ENCODE peak calls at places on chromosomes 1 and 21, in four cellular contexts. Y is A549, S is body of pancreas, Z is IMR-90. F is an unnamed sample.
A peak's percentile ranks its signal among the peaks of the same experiment; 100 is the strongest.

GRCh38 chr21:44011123-44011773 is 861 bp upstream of the TRAPPC10 start:
- DNase-seq in S (no peak), Y (no peak), Z (no peak), F (peak; percentile 23)

GRCh38 chr1:8858888-8859706 is 19.4 kb downstream of the ENO1 start:
- DNase-seq in S (peak; percentile 56), Y (no peak), Z (peak; percentile 67), F (no peak)

GRCh38 chr1:61403863-61404615 is 320.9 kb downstream of the TM2D1 start:
- DNase-seq in Z (no peak), Y (no peak), S (no peak), F (no peak)

GRCh38 chr1:30518186-30518585 is 205.2 kb downstream of the MATN1 start:
- DNase-seq in S (no peak), Z (no peak), Y (no peak), F (peak; percentile 5)

GRCh38 chr1:209158851-209159250 is 424.7 kb upstream of the CAMK1G start:
- DNase-seq in S (no peak), Z (no peak), Y (no peak), F (no peak)

GRCh38 chr1:4380564-4381168 is 273.7 kb upstream of the AJAP1 start:
- DNase-seq in Y (peak; percentile 69), S (no peak), Z (no peak), F (no peak)

GRCh38 chr1:1092149-1092855 is 18.2 kb upstream of the RNF223 start:
- DNase-seq in Z (no peak), Y (no peak), S (no peak), F (no peak)

GRCh38 chr1:227363825-227364224 is 45.5 kb upstream of the CDC42BPA start:
- DNase-seq in S (no peak), Y (no peak), Z (no peak), F (no peak)

GRCh38 chr1:214520544-214521165 is 30.7 kb downstream of the PTPN14 start:
- DNase-seq in S (no peak), Z (no peak), Y (no peak), F (no peak)

GRCh38 chr1:93616221-93616995 is 65.2 kb downstream of the BCAR3 start:
- DNase-seq in Y (peak; percentile 46), Z (no peak), S (no peak), F (no peak)

GRCh38 chr1:206788487-206789050 is 16.3 kb upstream of the IL10 start:
- DNase-seq in Y (no peak), Z (no peak), S (no peak), F (no peak)

GRCh38 chr1:244022301-244022700 is 28.8 kb upstream of the ZBTB18 start:
- DNase-seq in Z (peak; percentile 27), Y (no peak), S (no peak), F (no peak)

GRCh38 chr1:225466848-225467192 is 39.0 kb upstream of the LBR start:
- DNase-seq in S (no peak), Z (no peak), Y (no peak), F (no peak)

GRCh38 chr1:208278638-208279037 is 34.5 kb upstream of the PLXNA2 start:
- DNase-seq in Z (no peak), Y (no peak), S (no peak), F (no peak)

GRCh38 chr1:81801834-81802531 is 1.2 kb downstream of the ADGRL2 start:
- DNase-seq in Y (no peak), S (peak; percentile 33), Z (peak; percentile 40), F (peak; percentile 50)

GRCh38 chr1:223031690-223032601 is 111.1 kb downstream of the TLR5 start:
- DNase-seq in S (peak; percentile 24), Y (no peak), Z (no peak), F (peak; percentile 52)

GRCh38 chr1:42996384-42996991 is 37.8 kb upstream of the SLC2A1 start:
- DNase-seq in Y (no peak), S (no peak), Z (no peak), F (no peak)

GRCh38 chr1:4745560-4745959 is 91.2 kb downstream of the AJAP1 start:
- DNase-seq in Z (no peak), S (no peak), Y (no peak), F (no peak)

GRCh38 chr1:204377800-204378608 is 18.3 kb upstream of the PLEKHA6 start:
- DNase-seq in S (peak; percentile 52), Y (peak; percentile 64), Z (no peak), F (no peak)

GRCh38 chr1:212002536-212002935 is 32.8 kb downstream of the INTS7 start:
- DNase-seq in Y (no peak), S (no peak), Z (no peak), F (no peak)

GRCh38 chr21:15140321-15141019 is 75.7 kb upstream of the NRIP1 start:
- DNase-seq in Z (no peak), S (peak; percentile 92), Y (peak; percentile 18), F (no peak)

GRCh38 chr1:85137660-85138059 is 63.2 kb downstream of the SYDE2 start:
- DNase-seq in Y (peak; percentile 10), S (peak; percentile 95), Z (no peak), F (no peak)

GRCh38 chr21:44513389-44514217 is 26.4 kb downstream of the KRTAP10-1 start:
- DNase-seq in Y (no peak), Z (no peak), S (peak; percentile 30), F (no peak)

GRCh38 chr1:203520315-203520714 is 26.4 kb downstream of the OPTC start:
- DNase-seq in Z (peak; percentile 81), S (no peak), Y (no peak), F (no peak)

GRCh38 chr1:230682882-230683610 is 30.9 kb downstream of the AGT start:
- DNase-seq in Y (no peak), S (no peak), Z (peak; percentile 86), F (no peak)

GRCh38 chr1:44811234-44811633 is 2.9 kb downstream of the BTBD19 start:
- DNase-seq in Z (no peak), Y (no peak), S (peak; percentile 4), F (peak; percentile 23)

GRCh38 chr21:38807481-38807880 is 1.8 kb downstream of the ETS2 start:
- DNase-seq in S (no peak), Y (no peak), Z (no peak), F (no peak)

GRCh38 chr1:207027221-207027777 is 5.3 kb downstream of the C1orf116 start:
- DNase-seq in S (no peak), Y (peak; percentile 91), Z (peak; percentile 22), F (no peak)

GRCh38 chr1:79603862-79604261 is 597.3 kb upstream of the ADGRL4 start:
- DNase-seq in S (no peak), Z (peak; percentile 63), Y (no peak), F (no peak)

GRCh38 chr1:110211503-110212164 is 1.5 kb downstream of the KCNC4 start:
- DNase-seq in Y (no peak), S (no peak), Z (no peak), F (no peak)

GRCh38 chr1:170707959-170708666 is 44.2 kb downstream of the PRRX1 start:
- DNase-seq in Z (peak; percentile 99), S (no peak), Y (peak; percentile 34), F (no peak)

GRCh38 chr1:20102875-20103274 is 16.5 kb downstream of the PLA2G2D start:
- DNase-seq in Y (no peak), Z (peak; percentile 81), S (no peak), F (no peak)

GRCh38 chr1:74328851-74329250 is 93.7 kb downstream of the TNNI3K start:
- DNase-seq in Z (no peak), S (no peak), Y (no peak), F (no peak)

GRCh38 chr1:248821101-248821500 is 4.6 kb downstream of the SH3BP5L start:
- DNase-seq in S (no peak), Y (peak; percentile 43), Z (peak; percentile 87), F (no peak)

GRCh38 chr1:23473037-23473800 is 10.8 kb downstream of the ASAP3 start:
- DNase-seq in S (no peak), Y (no peak), Z (peak; percentile 51), F (no peak)
- H3K27ac ChIP-seq in S (peak overlapping the region; percentile 3), Y (no peak overlapping the region), Z (no peak overlapping the region), F (peak overlapping the region; percentile 32)

GRCh38 chr1:182625716-182626504 is 21.7 kb upstream of the RGS16 start:
- DNase-seq in S (no peak), Z (no peak), Y (no peak), F (no peak)
- TF ChIP-seq POLR2A in S (no peak), Z (no peak), Y (no peak), F (no peak)

GRCh38 chr1:235073331-235073967 is 55.2 kb downstream of the TOMM20 start:
- DNase-seq in S (peak; percentile 97), Y (peak; percentile 80), Z (no peak), F (no peak)
- H3K27ac ChIP-seq in S (peak overlapping the region; percentile 93), Y (peak overlapping the region; percentile 98), Z (peak overlapping the region; percentile 65), F (no peak overlapping the region)

DNA sequence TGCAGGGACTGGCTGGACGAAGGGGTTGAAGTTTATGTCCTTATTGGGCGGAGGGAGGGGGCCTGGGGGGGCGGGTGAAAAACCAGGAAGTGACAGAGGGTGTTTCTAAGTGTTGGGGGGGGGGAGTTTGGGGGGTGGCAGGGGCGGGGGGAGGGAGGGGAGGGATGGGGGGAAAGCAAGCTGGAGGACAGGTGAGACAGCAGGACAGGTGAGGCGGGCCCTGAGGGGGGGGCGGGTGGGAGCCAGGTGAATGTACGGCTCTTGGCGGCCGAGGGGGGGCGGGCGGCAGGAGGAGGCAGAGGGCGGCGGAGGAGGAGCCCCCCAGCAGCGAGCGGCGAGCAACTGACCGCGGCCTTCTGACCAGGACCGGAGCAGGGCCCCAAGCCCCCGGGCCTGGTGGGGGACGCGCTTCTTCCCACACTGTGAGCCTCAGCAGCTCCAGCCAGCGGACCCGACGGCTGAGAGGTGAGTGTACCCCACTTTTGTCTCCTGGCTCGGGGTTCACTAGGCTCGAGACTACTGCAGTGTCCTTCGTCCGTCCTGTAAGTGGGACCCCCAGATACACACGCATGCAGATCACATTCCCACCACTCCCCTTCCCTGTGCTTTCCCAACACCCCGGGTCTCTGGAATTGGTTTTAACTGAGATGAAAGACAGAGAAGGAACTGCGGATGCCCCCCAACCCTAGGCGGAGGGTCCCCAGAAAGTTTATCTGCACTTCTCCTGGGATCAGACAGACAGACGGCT is at the start of gene ZBTB7B:
- DNase-seq in S (peak; percentile 72), Z (no peak), Y (no peak), F (peak; percentile 72)
- TF ChIP-seq POLR2A in S (peak; percentile 53), Z (no peak), Y (no peak), F (peak; percentile 10)

DNA sequence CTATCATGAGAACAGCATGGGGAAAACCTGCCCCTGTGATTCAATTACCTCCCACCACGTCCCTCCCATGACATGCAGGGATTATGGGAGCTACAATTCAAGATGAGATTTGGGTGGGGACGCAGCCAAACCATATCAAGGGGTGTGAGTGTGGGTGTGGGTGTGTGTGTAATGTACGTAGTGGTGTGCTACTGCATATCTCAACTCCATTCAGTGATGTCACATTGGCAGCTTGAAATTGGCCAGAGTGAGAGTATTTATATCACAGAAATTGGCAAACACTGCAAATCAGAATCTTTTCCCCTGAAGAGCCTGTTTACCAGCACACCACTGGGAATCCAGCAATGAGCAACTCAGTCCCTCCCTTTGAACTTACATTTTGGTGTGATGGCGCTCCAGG is 5.5 kb downstream of the ARHGEF10L start:
- DNase-seq in Y (no peak), Z (peak; percentile 37), S (no peak), F (no peak)
- H3K27ac ChIP-seq in Y (peak overlapping the region; percentile 67), Z (peak overlapping the region; percentile 62), S (peak overlapping the region; percentile 23), F (no peak overlapping the region)

F was measured in ovary.